ENCODE peak calls at places on chromosomes 16 and 17, in six cellular contexts. X is K562, N is HepG2, M is GM12878, E is GM12891, H is H1. P is an unnamed sample.

GRCh38 chr16:72985148-72985882 is 62.6 kb downstream of the ZFHX3 start:
- DNase-seq in X (no peak), N (no peak), M (no peak), E (no peak), H (no peak), P (no peak)

GRCh38 chr16:30551781-30552180 is 6.4 kb downstream of the ZNF764 start:
- DNase-seq in X (no peak), N (no peak), M (no peak), E (no peak), H (no peak), P (no peak)

GRCh38 chr17:50686494-50687199 is 21.1 kb downstream of the ANKRD40 start:
- DNase-seq in X (no peak), N (peak; percentile 98), M (no peak), E (no peak), H (no peak), P (no peak)

GRCh38 chr17:65797809-65798208 is 236.4 kb upstream of the AXIN2 start:
- DNase-seq in X (peak; percentile 22), N (peak; percentile 50), M (no peak), E (no peak), H (peak; percentile 7), P (no peak)

GRCh38 chr17:17079336-17079735 is 37.1 kb downstream of the MPRIP start:
- DNase-seq in X (no peak), N (no peak), M (no peak), E (no peak), H (no peak), P (no peak)

GRCh38 chr16:9151597-9151996 is 60.2 kb downstream of the HAPSTR1 start:
- DNase-seq in X (no peak), N (peak; percentile 50), M (no peak), E (no peak), H (no peak), P (no peak)

GRCh38 chr17:41785091-41785875 is 1.2 kb downstream of the JUP start:
- DNase-seq in X (peak; percentile 45), N (no peak), M (no peak), E (no peak), H (peak; percentile 89), P (no peak)

GRCh38 chr17:70879389-70879788 is 710.1 kb downstream of the KCNJ2 start:
- DNase-seq in X (no peak), N (no peak), M (no peak), E (no peak), H (no peak), P (no peak)

GRCh38 chr17:2094891-2095535 is 40.1 kb downstream of the HIC1 start:
- DNase-seq in X (no peak), N (peak; percentile 92), M (no peak), E (no peak), H (no peak), P (no peak)

GRCh38 chr17:57699751-57700186 is 45.3 kb downstream of the CCDC182 start:
- DNase-seq in X (no peak), N (no peak), M (no peak), E (no peak), H (no peak), P (no peak)

GRCh38 chr17:38897176-38897575 is 27.3 kb downstream of the LASP1 start:
- DNase-seq in X (no peak), N (no peak), M (no peak), E (no peak), H (no peak), P (no peak)
- TF ChIP-seq POLR2AphosphoS5 in X (no peak), N (no peak), M (no peak), E (no peak), H (no peak), P (no peak)

GRCh38 chr16:68084504-68085258 is 489 bp upstream of the NFATC3 start:
- DNase-seq in X (peak; percentile 87), N (peak; percentile 97), M (peak; percentile 71), E (peak; percentile 81), H (peak; percentile 77), P (peak; percentile 88)
- TF ChIP-seq POLR2A in X (peak; percentile 88), N (peak; percentile 95), M (peak; percentile 93), E (peak; percentile 79), H (peak; percentile 76), P (peak; percentile 90)

DNA sequence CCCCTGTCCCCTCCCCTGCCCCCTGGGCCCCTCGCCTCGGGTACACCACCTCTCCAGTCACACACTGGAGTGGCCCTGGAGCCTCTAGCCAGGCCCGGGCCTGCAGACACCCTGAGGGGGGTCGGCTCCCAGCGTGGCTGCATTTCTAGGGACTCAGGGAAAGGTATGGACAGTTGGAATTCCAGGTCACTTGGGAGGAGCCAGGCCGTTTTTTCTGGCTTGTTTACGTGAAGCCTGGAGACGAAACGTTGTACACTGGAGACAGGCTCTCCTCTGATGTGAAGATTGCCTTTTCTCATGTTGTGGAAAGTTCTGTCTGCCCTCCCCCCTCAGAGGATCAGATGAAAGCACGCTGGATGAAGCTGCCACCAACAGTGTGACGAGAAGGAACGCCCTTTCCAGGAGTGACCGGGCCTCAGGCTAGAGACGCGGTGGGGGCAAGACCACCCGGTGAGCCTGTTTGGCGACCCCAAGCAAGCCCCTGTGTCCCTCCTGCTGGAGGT is 4.0 kb upstream of the PPP1R27 start:
- DNase-seq in X (no peak), N (no peak), M (no peak), E (no peak), H (no peak), P (no peak)
- TF ChIP-seq TAF1 in X (no peak), N (no peak), M (no peak), E (no peak), H (no peak), P (no peak)

GRCh38 chr17:8365143-8365542 is 11.4 kb downstream of the KRABD2 start:
- DNase-seq in X (no peak), N (no peak), M (no peak), E (no peak), H (no peak), P (no peak)
- TF ChIP-seq POLR2AphosphoS5 in X (no peak), N (no peak), M (no peak), E (no peak), H (no peak), P (no peak)